ENCODE peak calls at places on chromosomes 3 and 15, in five cellular contexts. I, R, M, W and U are unnamed samples.

GRCh38 chr3:47261301-47261700 is 21.3 kb downstream of the KIF9 start:
- DNase-seq in W (no peak), R (no peak), M (no peak), I (no peak), U (no peak)

GRCh38 chr3:6416049-6416661 is 444.8 kb upstream of the GRM7 start:
- DNase-seq in R (no peak), W (no peak), M (no peak), I (no peak), U (no peak)

GRCh38 chr3:197890693-197891092 is 59.3 kb upstream of the RPL35A start:
- DNase-seq in W (no peak), R (no peak), M (no peak), I (no peak), U (no peak)

GRCh38 chr3:172915911-172916514 is 165.5 kb downstream of the ECT2 start:
- DNase-seq in M (no peak), W (no peak), I (no peak), R (no peak), U (no peak)

GRCh38 chr15:75346796-75347221 is at the start of gene NEIL1:
- DNase-seq in I (no peak), M (no peak), W (no peak), R (no peak), U (no peak)

GRCh38 chr3:15122398-15122797 is 23.4 kb upstream of the RBSN start:
- DNase-seq in I (no peak), M (no peak), W (no peak), R (no peak), U (no peak)

GRCh38 chr15:69860316-69860715 is 237.4 kb downstream of the TLE3 start:
- DNase-seq in M (no peak), W (no peak), I (no peak), R (no peak), U (no peak)

GRCh38 chr3:11434017-11434526 is 161.9 kb downstream of the ATG7 start:
- DNase-seq in I (no peak), M (no peak), R (no peak), W (no peak), U (no peak)

GRCh38 chr3:71160800-71161546 is 422.6 kb downstream of the FOXP1 start:
- DNase-seq in M (no peak), W (no peak), R (no peak), I (no peak), U (no peak)

GRCh38 chr3:186025161-186025560 is 83.7 kb downstream of the ETV5 start:
- DNase-seq in R (no peak), M (no peak), W (no peak), I (no peak), U (no peak)

GRCh38 chr3:150049317-150049716 is 78.6 kb upstream of the PFN2 start:
- DNase-seq in M (no peak), W (no peak), R (no peak), I (no peak), U (no peak)

GRCh38 chr15:29736012-29736744 is 86.1 kb downstream of the TJP1 start:
- DNase-seq in M (no peak), I (no peak), W (peak), R (no peak), U (no peak)

GRCh38 chr3:151709847-151710246 is 23.9 kb upstream of the AADACL2 start:
- DNase-seq in R (no peak), I (no peak), M (no peak), W (no peak), U (no peak)

GRCh38 chr15:77111813-77112212 is 40.9 kb upstream of the TSPAN3 start:
- DNase-seq in R (no peak), W (no peak), M (no peak), I (no peak), U (no peak)

GRCh38 chr3:20111836-20112235 is 71.6 kb downstream of the KAT2B start:
- DNase-seq in I (peak), W (no peak), R (no peak), M (no peak), U (no peak)

GRCh38 chr3:185318136-185318535 is 44.8 kb upstream of the MAP3K13 start:
- DNase-seq in R (peak), W (no peak), I (no peak), M (no peak), U (no peak)

GRCh38 chr15:90165659-90166489 is 35.3 kb upstream of the SEMA4B start:
- DNase-seq in I (peak), M (no peak), W (peak), R (peak), U (peak)

GRCh38 chr15:71329041-71329440 is 213.8 kb downstream of the THSD4 start:
- DNase-seq in M (no peak), R (no peak), W (no peak), I (no peak), U (no peak)
- TF ChIP-seq HDAC2 in M (no peak), R (no peak), W (no peak), I (no peak), U (no peak)

GRCh38 chr15:85871545-85871944 is 76.8 kb upstream of the KLHL25 start:
- DNase-seq in I (no peak), W (no peak), M (no peak), R (no peak), U (no peak)

GRCh38 chr15:85875756-85876155 is 81.0 kb upstream of the KLHL25 start:
- DNase-seq in I (no peak), R (no peak), W (no peak), M (no peak), U (no peak)

GRCh38 chr15:85872125-85872524 is 77.4 kb upstream of the KLHL25 start:
- DNase-seq in M (no peak), I (no peak), W (no peak), R (no peak), U (no peak)

GRCh38 chr15:85870216-85871014 is 75.7 kb upstream of the KLHL25 start:
- DNase-seq in W (no peak), I (no peak), R (no peak), M (no peak), U (no peak)

DNA sequence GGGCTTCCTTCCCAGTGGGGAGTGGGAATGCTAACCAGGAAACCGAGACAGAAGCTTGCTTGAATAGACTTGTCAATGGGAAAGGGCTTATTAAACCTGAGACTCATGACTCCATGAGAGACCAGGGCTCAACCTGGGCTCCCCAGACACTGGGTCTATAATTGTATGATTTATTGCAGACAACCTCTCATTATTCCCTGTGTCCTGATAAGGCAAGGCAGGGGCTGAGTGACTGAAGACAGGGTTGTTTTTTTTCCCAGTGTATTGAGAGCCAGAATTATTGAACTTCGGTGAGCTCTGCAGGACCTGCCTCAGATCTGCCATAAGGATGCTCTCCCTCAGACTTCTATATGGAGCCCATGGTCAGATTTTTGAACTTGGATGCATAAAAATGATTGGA is 79.5 kb upstream of the KLHL25 start:
- DNase-seq in I (no peak), M (no peak), W (no peak), R (no peak), U (no peak)
- TF ChIP-seq HDAC2 in I (no peak), M (no peak), W (no peak), R (no peak), U (no peak)

DNA sequence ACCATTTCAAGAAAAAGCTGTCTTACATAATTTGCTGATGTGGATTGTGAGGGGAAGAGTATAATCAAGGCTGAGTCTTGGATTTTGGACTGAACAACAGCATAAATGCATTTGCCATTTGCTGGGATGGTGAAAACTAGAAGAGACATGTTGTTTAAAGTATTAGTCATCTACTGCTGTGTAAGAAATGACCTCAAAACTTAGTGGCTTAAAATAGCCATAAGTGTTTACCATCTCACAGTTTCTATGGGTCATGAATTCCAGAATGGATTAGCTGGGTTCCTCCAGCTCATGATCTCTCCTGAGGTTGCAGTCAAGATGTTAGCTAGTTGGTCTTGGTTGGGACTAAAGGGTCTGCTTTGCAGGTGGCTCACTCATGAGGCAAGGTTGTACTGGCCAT is 66.2 kb downstream of the SCN11A start:
- DNase-seq in M (no peak), R (no peak), W (no peak), I (no peak), U (no peak)
- TF ChIP-seq HDAC2 in M (no peak), R (no peak), W (no peak), I (no peak), U (no peak)

GRCh38 chr3:50674349-50675178 is at the start of gene DOCK3:
- DNase-seq in R (no peak), M (peak), I (peak), W (no peak), U (peak)

GRCh38 chr3:50672656-50673055 is 2.1 kb upstream of the DOCK3 start:
- DNase-seq in M (no peak), R (no peak), W (no peak), I (no peak), U (no peak)

GRCh38 chr3:50675179-50676030 is 678 bp downstream of the DOCK3 start:
- DNase-seq in M (peak), W (no peak), R (no peak), I (no peak), U (peak)

GRCh38 chr3:50673937-50674336 is 790 bp upstream of the DOCK3 start:
- DNase-seq in W (no peak), I (no peak), R (no peak), M (no peak), U (no peak)

GRCh38 chr3:50671331-50671730 is 3.4 kb upstream of the DOCK3 start:
- DNase-seq in M (no peak), W (no peak), I (peak), R (no peak), U (no peak)
- TF ChIP-seq HDAC2 in M (no peak), W (no peak), I (no peak), R (no peak), U (no peak)

DNA sequence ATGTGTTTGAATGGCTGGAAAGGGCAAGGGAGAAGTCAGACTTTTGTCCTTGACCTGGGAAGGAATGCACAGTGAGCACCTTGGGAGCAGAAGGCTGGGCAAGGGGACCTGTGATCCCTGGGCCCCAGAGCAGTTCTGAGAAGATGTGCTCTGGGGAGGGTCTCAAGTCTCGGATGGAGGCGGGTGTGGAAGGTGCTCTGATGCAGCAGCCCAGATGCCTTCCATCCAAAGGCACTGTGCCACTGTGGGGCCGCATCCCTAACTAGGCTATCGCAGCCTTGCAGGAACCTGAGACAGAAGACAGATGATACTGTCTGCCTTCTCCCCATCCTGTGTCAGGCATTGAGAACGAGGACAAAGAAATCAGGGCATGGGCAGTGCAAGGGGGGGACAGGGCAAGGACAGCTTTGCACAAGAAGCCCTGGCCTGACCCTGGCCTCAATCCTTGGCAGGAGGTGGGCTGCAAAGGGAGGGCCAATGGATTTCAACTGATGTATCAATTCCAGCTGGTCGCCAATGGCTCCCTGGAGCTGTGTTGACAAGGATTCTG is 14.6 kb upstream of the PRKCD start:
- DNase-seq in M (no peak), I (no peak), R (no peak), W (no peak), U (no peak)
- TF ChIP-seq HDAC2 in M (no peak), I (no peak), R (no peak), W (no peak), U (no peak)

GRCh38 chr3:107987036-107987557 is 103.7 kb downstream of the CD47 start:
- DNase-seq in I (no peak), W (no peak), M (no peak), R (peak), U (no peak)
- TF ChIP-seq HDAC2 in I (no peak), W (no peak), M (no peak), R (no peak), U (no peak)

GRCh38 chr15:74179101-74179841 is 5.8 kb downstream of the ISLR start:
- DNase-seq in M (no peak), R (no peak), W (no peak), I (no peak), U (no peak)
- TF ChIP-seq HDAC2 in M (no peak), R (no peak), W (no peak), I (no peak), U (no peak)

DNA sequence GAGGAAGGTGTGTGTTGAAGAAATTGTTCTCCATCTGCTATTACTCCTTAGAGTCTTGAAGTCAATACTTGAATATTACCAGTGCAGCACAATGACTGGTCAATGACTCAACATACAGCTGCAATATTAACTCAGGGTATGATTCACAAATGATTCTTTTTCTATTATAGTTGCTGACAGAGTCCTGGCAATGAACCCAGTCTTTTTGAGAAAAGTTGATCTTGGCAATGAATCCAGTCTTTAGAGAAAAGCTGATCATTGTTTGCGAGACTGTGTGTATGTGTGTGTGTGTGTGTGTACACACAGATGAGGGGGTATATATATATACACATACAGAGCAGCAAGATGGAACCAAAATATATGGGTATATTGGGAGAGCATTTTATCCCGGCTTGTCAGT is 315.1 kb downstream of the ZNF385D start:
- DNase-seq in M (no peak), I (no peak), R (no peak), W (no peak), U (no peak)
- TF ChIP-seq HDAC2 in M (no peak), I (no peak), R (no peak), W (no peak), U (no peak)